ENCODE peak calls at places on chromosomes 16 and 17, in four cellular contexts. I is CD4-positive, alpha-beta T cell; D is thoracic aorta; S is neural crest cell. W is an unnamed sample.

GRCh38 chr17:54784305-54784704 is 116.3 kb upstream of the TOM1L1 start:
- DNase-seq in I (no peak), D (no peak), S (no peak), W (no peak)

GRCh38 chr17:51000835-51001638 is 119.6 kb downstream of the SPAG9 start:
- DNase-seq in I (no peak), S (no peak), D (no peak), W (no peak)

GRCh38 chr17:57372156-57372555 is 115.8 kb downstream of the MSI2 start:
- DNase-seq in D (no peak), S (no peak), I (no peak), W (no peak)

GRCh38 chr16:69890114-69890890 is 60.8 kb upstream of the CLEC18A start:
- DNase-seq in D (peak; percentile 36), I (no peak), S (peak; percentile 46), W (no peak)

GRCh38 chr17:69430488-69430887 is 16.0 kb downstream of the MAP2K6 start:
- DNase-seq in S (no peak), D (no peak), I (no peak), W (no peak)

GRCh38 chr17:41308251-41308917 is 725 bp downstream of the KRTAP16-1 start:
- DNase-seq in S (no peak), D (no peak), I (peak; percentile 76), W (no peak)

GRCh38 chr16:78628526-78628925 is 529.1 kb downstream of the WWOX start:
- DNase-seq in I (no peak), D (no peak), S (no peak), W (no peak)

GRCh38 chr16:86038923-86039310 is 140.0 kb downstream of the IRF8 start:
- DNase-seq in S (no peak), D (no peak), I (no peak), W (no peak)

GRCh38 chr17:50943575-50943933 is 77.4 kb upstream of the TOB1 start:
- DNase-seq in I (no peak), D (no peak), S (no peak), W (peak; percentile 6)

GRCh38 chr17:65660947-65661346 is 99.5 kb upstream of the AXIN2 start:
- DNase-seq in S (no peak), D (no peak), I (no peak), W (no peak)

GRCh38 chr17:1561420-1562177 is 993 bp downstream of the PITPNA start:
- DNase-seq in D (no peak), S (peak; percentile 32), I (no peak), W (no peak)

GRCh38 chr17:78442648-78443128 is 64.2 kb downstream of the PGS1 start:
- DNase-seq in S (no peak), D (peak; percentile 31), I (no peak), W (no peak)

GRCh38 chr16:20410153-20410723 is 904 bp downstream of the ACSM5 start:
- DNase-seq in D (no peak), I (no peak), S (no peak), W (no peak)

GRCh38 chr17:79461041-79461440 is 149.8 kb downstream of the RBFOX3 start:
- DNase-seq in I (no peak), D (no peak), S (no peak), W (no peak)

DNA sequence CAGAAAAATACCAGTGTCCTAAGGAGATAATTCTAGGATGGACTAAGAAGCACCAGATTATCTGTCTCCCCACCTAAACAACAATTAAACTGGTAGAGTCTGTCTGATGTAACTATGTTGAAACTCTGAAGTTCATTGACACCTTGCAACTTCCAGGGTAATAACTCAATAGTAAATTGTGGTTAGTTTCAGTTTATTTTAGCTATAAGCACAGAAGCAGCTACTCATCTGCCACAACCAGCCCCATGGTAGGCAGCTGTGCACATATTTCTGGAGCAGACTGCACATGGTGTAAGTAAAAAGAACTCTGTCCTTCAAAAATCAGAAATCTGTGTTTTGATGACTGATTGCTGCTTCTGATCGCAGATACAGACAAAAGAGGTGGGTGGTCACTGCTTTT is 852.1 kb downstream of the CDH11 start:
- DNase-seq in D (no peak), I (no peak), S (no peak), W (no peak)
- TF ChIP-seq CTCF in D (no peak), I (no peak), S (no peak), W (no peak)

DNA sequence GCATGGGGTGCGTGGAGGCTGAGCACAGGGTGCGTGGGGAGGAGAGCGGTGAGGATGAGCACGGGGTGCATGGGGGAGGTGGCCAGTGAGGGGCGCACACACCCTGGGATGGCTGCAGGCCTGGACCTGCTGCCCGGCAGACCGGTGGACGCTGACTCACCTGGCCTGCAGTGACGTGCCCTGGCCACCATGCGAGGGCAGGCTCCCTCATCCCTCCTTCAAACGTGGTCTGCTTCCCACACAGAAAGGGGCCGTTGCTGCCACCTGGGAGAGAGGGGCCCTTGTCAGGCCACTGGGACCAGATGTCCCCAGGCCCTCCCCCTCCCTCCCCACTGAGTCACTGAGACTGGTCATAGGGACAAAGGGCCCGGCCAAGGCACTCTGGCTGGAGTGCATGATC is 20.1 kb upstream of the APRT start:
- DNase-seq in D (no peak), I (no peak), S (no peak), W (no peak)
- TF ChIP-seq CTCF in D (no peak), I (no peak), S (no peak), W (no peak)

GRCh38 chr17:21160401-21160800 is 33.6 kb downstream of the DHRS7B start:
- DNase-seq in D (no peak), S (no peak), I (no peak), W (no peak)

GRCh38 chr17:21161498-21162393 is 35.0 kb downstream of the DHRS7B start:
- DNase-seq in I (no peak), S (no peak), D (no peak), W (no peak)

GRCh38 chr17:21162394-21162775 is 35.6 kb downstream of the DHRS7B start:
- DNase-seq in I (no peak), S (no peak), D (no peak), W (no peak)

GRCh38 chr17:21164226-21165019 is 37.7 kb downstream of the DHRS7B start:
- DNase-seq in I (no peak), D (no peak), S (no peak), W (no peak)

GRCh38 chr17:21163101-21163500 is 36.3 kb downstream of the DHRS7B start:
- DNase-seq in I (no peak), D (no peak), S (no peak), W (no peak)
- TF ChIP-seq CTCF in I (no peak), D (no peak), S (peak; percentile 30), W (no peak)

DNA sequence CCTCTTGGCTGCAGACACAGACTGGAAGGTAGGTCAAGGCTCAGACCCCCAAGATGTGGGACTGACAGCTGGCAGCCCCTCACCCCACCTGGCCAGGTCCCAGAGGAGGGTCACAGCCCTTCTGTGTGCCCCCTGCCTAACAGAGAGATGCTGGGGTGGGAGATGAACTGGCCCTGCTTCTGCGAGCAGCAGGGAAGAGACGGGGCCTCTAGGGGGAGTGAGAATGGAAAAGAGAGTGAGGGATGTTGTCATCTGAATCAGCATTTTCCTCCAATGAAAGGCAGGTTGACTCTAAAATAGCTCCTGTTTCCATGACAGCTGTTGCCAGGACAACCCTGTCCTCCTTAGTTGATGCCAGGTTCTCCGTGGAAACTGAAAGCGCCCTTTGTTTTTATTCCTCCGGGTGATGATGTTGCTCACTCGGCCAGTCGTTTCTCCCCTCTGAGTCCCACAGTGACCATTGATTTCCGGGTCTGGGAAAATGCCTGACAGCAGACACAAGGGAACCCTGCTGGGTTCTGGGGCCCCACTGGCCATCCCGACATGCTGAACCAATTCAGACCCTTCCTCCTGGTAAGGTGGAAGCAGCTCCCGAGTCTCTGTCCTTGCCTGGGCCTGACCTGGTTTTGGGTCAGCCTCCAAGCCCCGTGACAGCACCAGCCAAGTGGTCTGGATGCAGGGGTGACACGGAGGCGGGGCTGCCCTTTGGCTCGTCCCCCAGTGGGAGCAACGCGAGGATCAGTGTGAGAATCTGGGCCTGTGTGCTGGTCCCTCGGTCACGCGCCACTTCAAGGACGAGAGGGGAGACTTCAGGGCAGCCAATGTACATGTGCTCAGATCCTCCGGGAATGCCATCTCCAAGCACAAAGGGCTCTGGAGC is 4.7 kb upstream of the NDRG4 start:
- DNase-seq in D (peak; percentile 47), S (peak; percentile 91), I (peak; percentile 35), W (peak; percentile 44)
- TF ChIP-seq CTCF in D (peak; percentile 44), S (peak; percentile 64), I (no peak), W (peak; percentile 14)

DNA sequence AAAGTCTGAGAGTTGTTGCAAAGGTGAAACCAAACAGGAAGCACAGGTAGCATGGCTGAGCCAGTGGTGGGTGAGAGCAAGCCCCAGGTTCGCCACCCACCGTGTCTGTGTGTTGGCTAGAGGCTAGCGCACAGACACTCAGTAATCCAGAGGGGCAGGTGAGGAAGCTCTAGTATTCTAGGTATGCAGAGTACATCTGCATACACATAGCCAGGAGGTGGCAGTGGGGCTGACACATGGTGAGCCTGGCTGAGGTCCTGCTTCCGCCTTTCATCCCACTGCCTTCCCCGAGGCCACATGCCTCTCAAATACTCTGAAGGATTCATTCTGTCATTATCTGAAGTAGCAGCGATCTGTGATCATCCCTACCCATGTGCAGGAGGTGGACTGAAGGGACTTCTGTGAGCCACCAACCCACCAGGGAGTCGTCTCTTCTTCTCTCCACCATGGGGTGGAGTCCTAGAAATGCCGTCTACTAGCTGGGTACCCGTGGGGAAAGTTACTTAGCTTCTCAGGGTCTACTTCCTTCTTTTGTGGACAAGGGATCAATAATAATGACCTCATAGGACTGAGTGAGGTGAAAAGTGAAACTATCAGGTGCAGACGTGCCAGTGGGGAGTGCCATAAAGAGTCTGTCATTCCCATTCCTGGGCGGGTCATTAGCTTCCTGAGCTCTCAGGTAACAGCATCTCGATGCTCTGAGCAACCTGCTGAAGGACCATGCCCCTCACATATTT is 36.0 kb upstream of the ICAM2 start:
- DNase-seq in I (no peak), S (no peak), D (no peak), W (no peak)
- TF ChIP-seq CTCF in I (no peak), S (no peak), D (no peak), W (no peak)

DNA sequence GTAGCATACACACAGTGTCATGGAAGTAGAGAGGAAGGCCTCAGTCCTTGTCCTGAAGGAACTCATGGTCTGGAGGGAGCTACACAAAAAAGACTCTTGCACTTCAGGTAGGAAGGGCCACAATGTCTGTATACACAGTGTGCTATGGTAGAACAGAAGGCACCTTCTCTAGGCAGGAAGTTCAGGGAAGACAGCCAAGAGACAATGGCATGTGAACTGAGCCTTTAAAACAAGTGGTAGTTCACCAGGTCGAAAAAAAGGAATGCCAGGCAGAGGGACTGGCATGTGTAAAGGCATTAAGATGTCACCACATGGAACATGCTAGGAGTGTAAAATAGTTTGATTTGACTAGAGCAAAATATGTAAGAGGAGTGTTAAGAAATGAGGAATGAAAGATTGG is 9.7 kb downstream of the GNAO1 start:
- DNase-seq in D (no peak), S (no peak), I (no peak), W (no peak)
- TF ChIP-seq CTCF in D (no peak), S (no peak), I (no peak), W (no peak)

GRCh38 chr17:74892974-74893911 is at the start of gene FADS6:
- DNase-seq in S (no peak), D (no peak), I (no peak), W (peak; percentile 57)
- TF ChIP-seq CTCF in S (no peak), D (no peak), I (no peak), W (no peak)

GRCh38 chr17:62109378-62109902 is 44.4 kb upstream of the MED13 start:
- DNase-seq in D (no peak), S (peak; percentile 8), I (peak; percentile 15), W (peak; percentile 23)
- TF ChIP-seq CTCF in D (no peak), S (peak; percentile 62), I (no peak), W (peak; percentile 72)